ENCODE peak calls at places on chromosomes 4 and X, in six cellular contexts. I is H1, Y is mesendoderm, W is H9, O is IMR-90, N is neuronal stem cell. B is an unnamed sample.
A peak's percentile ranks its signal among the peaks of the same experiment; 100 is the strongest.

GRCh38 chr4:47106561-47106960 is 75.2 kb downstream of the GABRB1 start:
- DNase-seq in W (no peak), N (no peak), O (peak; percentile 79), I (no peak), Y (no peak), B (no peak)

GRCh38 chr4:114464873-114465272 is 133.7 kb upstream of the UGT8 start:
- DNase-seq in W (no peak), Y (no peak), O (peak; percentile 3), I (no peak), N (no peak), B (no peak)

GRCh38 chrX:48936429-48937064 is 17.7 kb upstream of the PIM2 start:
- DNase-seq in Y (no peak), W (no peak), I (no peak), N (no peak), O (no peak), B (no peak)

GRCh38 chr4:141134051-141134450 is 782 bp upstream of the RNF150 start:
- DNase-seq in N (no peak), I (no peak), Y (no peak), O (peak; percentile 61), W (no peak), B (no peak)

GRCh38 chr4:76545161-76545884 is 110.3 kb downstream of the SHROOM3 start:
- DNase-seq in O (peak; percentile 45), Y (no peak), W (no peak), I (no peak), N (no peak), B (no peak)

GRCh38 chr4:182724414-182724813 is 192.8 kb downstream of the DCTD start:
- DNase-seq in W (no peak), O (peak; percentile 26), N (no peak), I (no peak), Y (no peak), B (no peak)

GRCh38 chrX:148259990-148260389 is 240.4 kb upstream of the AFF2 start:
- DNase-seq in Y (no peak), I (no peak), O (no peak), W (no peak), N (no peak), B (no peak)

GRCh38 chrX:143754183-143754582 is 33.6 kb upstream of the SPANXN2 start:
- DNase-seq in O (no peak), W (no peak), N (no peak), Y (no peak), I (no peak), B (no peak)

GRCh38 chr4:153731239-153731638 is 28.6 kb downstream of the RNF175 start:
- DNase-seq in Y (no peak), N (no peak), W (no peak), O (peak; percentile 64), I (no peak), B (peak; percentile 8)

GRCh38 chrX:46461653-46462191 is 83.5 kb downstream of the ZNF674 start:
- DNase-seq in W (no peak), N (no peak), I (no peak), O (no peak), Y (no peak), B (no peak)

GRCh38 chr4:76704133-76704881 is 193.6 kb downstream of the SOWAHB start:
- DNase-seq in Y (peak; percentile 65), W (no peak), I (no peak), O (peak; percentile 81), N (no peak), B (peak; percentile 69)

GRCh38 chrX:77493677-77494553 is 46.7 kb downstream of the FGF16 start:
- DNase-seq in W (peak; percentile 85), N (peak; percentile 1), O (peak; percentile 88), Y (peak; percentile 94), I (peak; percentile 47), B (peak; percentile 52)

GRCh38 chrX:8629871-8630270 is 102.1 kb downstream of the ANOS1 start:
- DNase-seq in Y (no peak), W (no peak), O (peak; percentile 4), N (no peak), I (no peak), B (peak; percentile 70)

DNA sequence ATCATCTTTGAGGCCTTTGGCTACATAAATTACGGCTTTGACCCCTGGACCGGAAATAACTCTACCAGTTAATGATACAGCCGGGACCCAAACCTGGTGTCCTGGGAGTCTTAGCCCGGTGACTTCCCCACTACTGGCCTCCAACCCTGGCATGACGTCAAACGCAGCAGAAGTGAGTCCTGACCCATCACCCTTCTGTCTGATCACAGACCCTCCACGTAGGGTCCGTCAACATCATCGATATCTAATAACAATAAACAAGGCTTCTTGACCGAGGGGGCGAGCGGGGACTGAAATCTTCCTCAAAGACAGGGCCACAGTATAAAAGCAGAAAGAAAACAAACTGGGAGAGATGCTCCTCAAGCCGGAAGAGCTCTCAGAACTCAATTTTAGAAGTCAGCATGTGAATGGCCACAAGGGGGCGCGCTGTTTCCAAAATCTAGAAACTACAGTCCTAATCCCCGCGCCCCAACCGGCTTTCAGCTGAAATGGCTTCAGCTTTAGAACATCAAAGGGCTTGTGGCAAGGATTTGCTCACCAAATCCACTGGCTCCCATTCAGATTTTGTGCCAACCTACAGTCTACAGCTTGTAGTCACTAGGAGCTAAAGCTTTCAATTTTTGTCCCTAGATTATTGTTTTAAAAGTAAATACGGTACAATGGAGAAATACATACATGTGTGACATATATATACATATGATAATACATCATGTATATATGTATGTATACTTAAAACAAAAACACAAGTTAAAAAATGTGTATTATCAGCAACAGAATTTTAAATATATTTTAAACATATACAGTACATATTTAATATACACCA is 46.4 kb upstream of the ENPP6 start:
- DNase-seq in O (peak; percentile 90), I (peak; percentile 94), N (peak; percentile 93), W (peak; percentile 87), Y (peak; percentile 95), B (peak; percentile 99)
- H2AK5ac ChIP-seq in O (no peak overlapping the region), I (no peak overlapping the region), N (no peak overlapping the region), W (no peak overlapping the region), Y (no peak overlapping the region), B (no peak overlapping the region)

GRCh38 chrX:102968216-102968615 is 31.1 kb downstream of the RAB40AL start:
- DNase-seq in O (no peak), Y (no peak), N (no peak), W (no peak), I (no peak), B (no peak)
- H2BK120ac ChIP-seq in O (no peak overlapping the region), Y (no peak overlapping the region), N (no peak overlapping the region), W (no peak overlapping the region), I (no peak overlapping the region), B (no peak overlapping the region)

DNA sequence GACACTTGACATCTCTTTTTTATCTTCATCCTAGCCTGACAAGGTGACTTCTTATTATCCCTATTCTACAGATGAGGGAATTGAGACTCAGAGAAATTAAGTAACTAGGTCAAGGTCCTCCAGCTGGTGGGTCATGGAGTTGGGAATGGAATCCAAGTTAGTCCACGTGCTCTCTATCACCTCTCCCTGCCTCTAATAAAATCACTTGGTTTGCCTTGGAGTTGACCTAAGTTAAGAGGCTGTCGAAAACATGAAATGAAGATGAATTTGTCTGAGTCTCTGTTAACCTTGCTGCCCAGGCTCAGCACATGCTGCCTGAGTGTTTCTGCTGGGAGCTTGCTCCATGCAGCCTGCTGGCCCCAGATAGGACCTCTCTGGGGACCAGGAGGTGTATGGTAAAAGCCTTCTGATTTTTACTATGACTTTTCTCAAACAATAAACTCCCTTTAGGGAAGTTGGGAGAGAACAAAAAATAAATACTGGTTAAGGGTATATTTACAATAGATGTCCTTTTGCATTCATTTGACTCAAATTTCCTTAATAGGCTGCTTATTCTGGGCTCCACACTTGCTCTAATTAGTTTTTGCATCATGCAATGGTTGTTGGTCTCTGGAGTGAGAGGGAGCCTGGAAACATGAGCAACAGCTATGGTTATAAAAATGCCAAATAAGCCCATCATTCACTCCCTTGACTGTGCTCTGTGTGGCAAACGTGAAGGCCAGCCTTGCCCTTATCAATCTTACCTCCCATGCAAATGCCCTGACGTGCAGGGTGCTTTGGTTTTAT is 61.6 kb upstream of the DHX15 start:
- DNase-seq in Y (no peak), N (no peak), I (no peak), O (no peak), W (no peak), B (no peak)
- H2AK5ac ChIP-seq in Y (no peak overlapping the region), N (no peak overlapping the region), I (no peak overlapping the region), O (peak overlapping the region; percentile 60), W (no peak overlapping the region), B (no peak overlapping the region)

GRCh38 chrX:103253608-103254007 is 1.3 kb downstream of the TCEAL8 start:
- DNase-seq in O (no peak), Y (peak; percentile 70), I (no peak), N (no peak), W (no peak), B (peak; percentile 36)

GRCh38 chrX:103254171-103254824 is 657 bp downstream of the TCEAL8 start:
- DNase-seq in O (peak; percentile 23), Y (peak; percentile 98), I (peak; percentile 73), W (peak; percentile 98), N (peak; percentile 45), B (no peak)

GRCh38 chrX:103256651-103257050 is 1.7 kb upstream of the TCEAL8 start:
- DNase-seq in W (no peak), I (no peak), Y (no peak), O (no peak), N (no peak), B (no peak)

GRCh38 chrX:103258275-103258674 is 3.3 kb upstream of the TCEAL8 start:
- DNase-seq in N (no peak), I (no peak), Y (no peak), W (no peak), O (no peak), B (no peak)

DNA sequence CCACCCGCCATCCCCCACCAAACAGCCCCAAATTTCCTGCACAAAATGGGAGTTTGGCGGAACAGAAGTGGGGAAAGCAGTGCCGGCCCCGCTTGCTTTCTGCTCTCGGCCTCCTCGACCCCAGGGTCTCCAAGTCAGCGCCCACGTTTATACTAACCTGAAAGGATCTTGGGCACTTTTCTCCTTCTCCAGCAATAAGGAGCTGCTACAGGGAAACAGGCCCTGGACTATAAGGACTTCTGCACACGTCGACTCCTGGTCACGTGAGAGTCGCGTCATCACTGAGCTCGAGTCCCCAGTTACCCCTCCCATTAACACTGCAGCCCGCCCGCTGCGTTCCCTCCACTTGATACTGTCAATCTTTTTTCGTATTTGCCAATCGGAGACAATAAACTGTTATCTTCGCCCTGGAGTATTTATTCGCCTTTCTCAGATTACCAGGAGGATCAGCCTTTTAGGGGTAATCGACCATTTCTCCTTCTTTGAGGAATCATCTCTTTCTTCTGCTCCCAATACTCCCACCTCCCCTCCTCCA is at the start of gene TCEAL8:
- DNase-seq in O (peak; percentile 74), Y (peak; percentile 94), I (peak; percentile 61), N (peak; percentile 50), W (peak; percentile 90), B (peak; percentile 65)
- H2BK120ac ChIP-seq in O (peak within 1 kb of the TSS; percentile 11), Y (peak within 1 kb of the TSS; percentile 67), I (peak within 1 kb of the TSS; percentile 69), N (no peak within 1 kb of the TSS), W (no peak within 1 kb of the TSS), B (peak within 1 kb of the TSS; percentile 96)

GRCh38 chr4:71300362-71300761 is 38.5 kb upstream of the SLC4A4 start:
- DNase-seq in I (no peak), O (no peak), W (no peak), N (no peak), Y (no peak), B (no peak)

GRCh38 chr4:71300964-71301363 is 37.9 kb upstream of the SLC4A4 start:
- DNase-seq in Y (no peak), O (no peak), I (no peak), W (no peak), N (no peak), B (no peak)

GRCh38 chr4:71294301-71294700 is 44.5 kb upstream of the SLC4A4 start:
- DNase-seq in I (no peak), N (no peak), W (no peak), Y (no peak), O (peak; percentile 78), B (no peak)

GRCh38 chr4:71293705-71294104 is 45.1 kb upstream of the SLC4A4 start:
- DNase-seq in Y (no peak), I (no peak), N (no peak), O (peak; percentile 93), W (no peak), B (peak; percentile 64)

GRCh38 chr4:71296945-71297344 is 41.9 kb upstream of the SLC4A4 start:
- DNase-seq in N (no peak), Y (no peak), W (no peak), I (no peak), O (no peak), B (peak; percentile 36)
- H2AK5ac ChIP-seq in N (no peak overlapping the region), Y (no peak overlapping the region), W (no peak overlapping the region), I (no peak overlapping the region), O (peak overlapping the region; percentile 5), B (no peak overlapping the region)